ENCODE peak calls at places on chromosomes 3 and 15, in eight cellular contexts. Q, K, R, O, J, G, V and I are unnamed samples. For H3K4me1, the result is how much of the 10 kb centered on the place peaks cover.

GRCh38 chr3:32340639-32341365 is 50.9 kb upstream of the CMTM7 start:
- DNase-seq in Q (peak), K (no peak), R (no peak), O (no peak), J (no peak), G (no peak), V (no peak), I (no peak)

GRCh38 chr3:193335031-193335430 is 43.5 kb downstream of the ATP13A5 start:
- DNase-seq in Q (no peak), K (no peak), R (no peak), O (peak), J (no peak), G (no peak), V (no peak), I (no peak)

GRCh38 chr15:96334705-96335428 is 4.4 kb downstream of the NR2F2 start:
- DNase-seq in Q (no peak), K (no peak), R (no peak), O (peak), J (no peak), G (no peak), V (no peak), I (no peak)

GRCh38 chr15:33344111-33344510 is 33.3 kb downstream of the RYR3 start:
- DNase-seq in Q (no peak), K (no peak), R (no peak), O (no peak), J (no peak), G (no peak), V (no peak), I (no peak)

GRCh38 chr3:192917258-192917507 is 473 bp downstream of the MB21D2 start:
- DNase-seq in Q (no peak), K (no peak), R (no peak), O (no peak), J (no peak), G (no peak), V (no peak), I (no peak)

GRCh38 chr3:46871222-46871621 is 6.3 kb upstream of the PTH1R start:
- DNase-seq in Q (no peak), K (no peak), R (no peak), O (no peak), J (no peak), G (peak), V (no peak), I (no peak)

GRCh38 chr15:57463360-57463759 is 87.1 kb downstream of the CGNL1 start:
- DNase-seq in Q (no peak), K (no peak), R (no peak), O (no peak), J (no peak), G (no peak), V (no peak), I (no peak)

GRCh38 chr15:91867581-91868026 is 14.1 kb downstream of the SLCO3A1 start:
- DNase-seq in Q (peak), K (peak), R (peak), O (peak), J (peak), G (peak), V (no peak), I (peak)

GRCh38 chr15:74264081-74264501 is 28.0 kb downstream of the CCDC33 start:
- DNase-seq in Q (no peak), K (no peak), R (no peak), O (no peak), J (no peak), G (no peak), V (no peak), I (no peak)

GRCh38 chr3:8239718-8240698 is 261.6 kb upstream of the LMCD1 start:
- DNase-seq in Q (peak), K (peak), R (no peak), O (peak), J (no peak), G (no peak), V (no peak), I (no peak)

GRCh38 chr15:80674245-80674614 is 20.9 kb upstream of the ABHD17C start:
- DNase-seq in Q (no peak), K (peak), R (no peak), O (peak), J (no peak), G (no peak), V (no peak), I (no peak)

GRCh38 chr3:78050276-78051080 is 1010.6 kb downstream of the ROBO2 start:
- DNase-seq in Q (no peak), K (no peak), R (no peak), O (peak), J (no peak), G (no peak), V (no peak), I (no peak)

GRCh38 chr15:99369250-99369649 is 118.0 kb downstream of the LRRC28 start:
- DNase-seq in Q (no peak), K (no peak), R (no peak), O (no peak), J (no peak), G (no peak), V (no peak), I (no peak)

GRCh38 chr3:27699067-27699466 is 23.1 kb downstream of the EOMES start:
- DNase-seq in Q (no peak), K (no peak), R (no peak), O (no peak), J (no peak), G (no peak), V (no peak), I (no peak)

GRCh38 chr3:156349978-156350377 is 204.9 kb downstream of the SSR3 start:
- DNase-seq in Q (no peak), K (no peak), R (no peak), O (no peak), J (no peak), G (no peak), V (no peak), I (no peak)

GRCh38 chr3:166510382-166510781 is 673.2 kb upstream of the BCHE start:
- DNase-seq in Q (no peak), K (no peak), R (no peak), O (no peak), J (no peak), G (no peak), V (no peak), I (no peak)

GRCh38 chr3:14016900-14017475 is 107.7 kb downstream of the CHCHD4 start:
- DNase-seq in Q (no peak), K (no peak), R (no peak), O (no peak), J (no peak), G (no peak), V (no peak), I (no peak)

GRCh38 chr15:44246521-44247268 is 41.8 kb upstream of the GOLM2 start:
- DNase-seq in Q (no peak), K (no peak), R (no peak), O (no peak), J (no peak), G (no peak), V (no peak), I (no peak)

GRCh38 chr3:64257096-64257755 is 32.0 kb upstream of the PRICKLE2 start:
- DNase-seq in Q (no peak), K (no peak), R (no peak), O (no peak), J (peak), G (no peak), V (no peak), I (no peak)

GRCh38 chr3:72077473-72078259 is 292.7 kb upstream of the PROK2 start:
- DNase-seq in Q (no peak), K (no peak), R (no peak), O (no peak), J (no peak), G (no peak), V (no peak), I (no peak)

GRCh38 chr3:181752202-181752671 is 40.5 kb downstream of the SOX2 start:
- DNase-seq in Q (no peak), K (no peak), R (no peak), O (peak), J (no peak), G (no peak), V (no peak), I (no peak)

GRCh38 chr15:64845183-64845611 is 3.5 kb downstream of the PLEKHO2 start:
- DNase-seq in Q (peak), K (peak), R (no peak), O (peak), J (no peak), G (peak), V (no peak), I (no peak)

GRCh38 chr3:29307229-29307796 is 26.4 kb downstream of the RBMS3 start:
- DNase-seq in Q (no peak), K (no peak), R (no peak), O (peak), J (no peak), G (no peak), V (no peak), I (no peak)

GRCh38 chr3:40532252-40532651 is 7.5 kb downstream of the ZNF621 start:
- DNase-seq in Q (no peak), K (no peak), R (no peak), O (no peak), J (no peak), G (no peak), V (no peak), I (no peak)

GRCh38 chr3:129555176-129555575 is 12.2 kb downstream of the H1-8 start:
- DNase-seq in Q (no peak), K (no peak), R (no peak), O (no peak), J (peak), G (no peak), V (no peak), I (no peak)

GRCh38 chr3:47617061-47618010 is 38.7 kb upstream of the CSPG5 start:
- DNase-seq in Q (no peak), K (no peak), R (no peak), O (peak), J (no peak), G (no peak), V (no peak), I (no peak)

GRCh38 chr15:36356511-36356910 is 222.9 kb upstream of the CDIN1 start:
- DNase-seq in Q (no peak), K (no peak), R (no peak), O (no peak), J (no peak), G (no peak), V (no peak), I (no peak)

GRCh38 chr3:105431171-105431570 is 64.5 kb downstream of the ALCAM start:
- DNase-seq in Q (no peak), K (no peak), R (no peak), O (no peak), J (no peak), G (no peak), V (no peak), I (no peak)

GRCh38 chr3:174951023-174951422 is 91.9 kb downstream of the NAALADL2 start:
- DNase-seq in Q (no peak), K (no peak), R (no peak), O (peak), J (no peak), G (no peak), V (no peak), I (no peak)

GRCh38 chr3:109241459-109241858 is 74.9 kb downstream of the DPPA2 start:
- DNase-seq in Q (no peak), K (no peak), R (no peak), O (no peak), J (no peak), G (no peak), V (no peak), I (no peak)

GRCh38 chr3:126208182-126208581 is 27.8 kb upstream of the ALDH1L1 start:
- DNase-seq in Q (no peak), K (no peak), R (no peak), O (no peak), J (no peak), G (no peak), V (no peak), I (no peak)

GRCh38 chr15:73799466-73799865 is 46.3 kb upstream of the INSYN1 start:
- DNase-seq in Q (no peak), K (no peak), R (no peak), O (peak), J (no peak), G (no peak), V (no peak), I (no peak)

GRCh38 chr15:80162059-80162554 is 9.3 kb downstream of the FAH start:
- DNase-seq in Q (no peak), K (no peak), R (no peak), O (no peak), J (no peak), G (no peak), V (no peak), I (no peak)

GRCh38 chr3:14407203-14407602 is 4.8 kb downstream of the SLC6A6 start:
- DNase-seq in Q (no peak), K (no peak), R (no peak), O (no peak), J (no peak), G (no peak), V (no peak), I (no peak)

GRCh38 chr3:193214445-193214844 is 26.6 kb upstream of the PLAAT1 start:
- DNase-seq in Q (no peak), K (no peak), R (no peak), O (no peak), J (no peak), G (no peak), V (no peak), I (no peak)

GRCh38 chr3:156626104-156626503 is 48.3 kb upstream of the TIPARP start:
- DNase-seq in Q (no peak), K (no peak), R (peak), O (peak), J (no peak), G (no peak), V (no peak), I (no peak)

DNA sequence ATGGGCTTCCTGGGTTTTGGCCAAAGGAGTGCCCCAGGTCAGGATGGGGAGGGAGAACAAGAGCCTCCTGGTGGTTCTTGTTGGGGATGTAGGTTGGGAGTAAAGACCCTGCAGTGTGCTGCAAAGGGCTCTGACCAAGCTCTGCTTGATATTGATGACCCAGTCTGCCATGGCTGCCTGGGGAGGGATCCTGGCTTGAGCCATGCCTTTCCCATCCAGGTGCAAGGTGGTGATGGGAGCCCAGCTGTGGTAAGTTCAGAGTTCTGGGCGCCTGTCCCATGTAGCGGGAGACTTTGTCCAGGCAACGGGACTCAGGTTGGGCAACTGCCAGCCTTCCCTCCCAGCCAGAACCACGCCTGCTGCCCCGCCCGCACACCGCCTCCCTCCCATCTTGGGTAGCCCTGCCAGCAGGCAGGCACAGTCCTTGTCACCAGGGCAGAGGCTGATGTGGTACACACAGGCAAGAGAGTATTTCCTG is 2.6 kb downstream of the GNAI2 start:
- DNase-seq in Q (peak), K (peak), R (peak), O (peak), J (peak), G (peak), V (peak), I (peak)
- TF ChIP-seq CTCF in Q (no peak), K (no peak), R (no peak), O (no peak), J (no peak), G (no peak), V (no peak), I (no peak)

DNA sequence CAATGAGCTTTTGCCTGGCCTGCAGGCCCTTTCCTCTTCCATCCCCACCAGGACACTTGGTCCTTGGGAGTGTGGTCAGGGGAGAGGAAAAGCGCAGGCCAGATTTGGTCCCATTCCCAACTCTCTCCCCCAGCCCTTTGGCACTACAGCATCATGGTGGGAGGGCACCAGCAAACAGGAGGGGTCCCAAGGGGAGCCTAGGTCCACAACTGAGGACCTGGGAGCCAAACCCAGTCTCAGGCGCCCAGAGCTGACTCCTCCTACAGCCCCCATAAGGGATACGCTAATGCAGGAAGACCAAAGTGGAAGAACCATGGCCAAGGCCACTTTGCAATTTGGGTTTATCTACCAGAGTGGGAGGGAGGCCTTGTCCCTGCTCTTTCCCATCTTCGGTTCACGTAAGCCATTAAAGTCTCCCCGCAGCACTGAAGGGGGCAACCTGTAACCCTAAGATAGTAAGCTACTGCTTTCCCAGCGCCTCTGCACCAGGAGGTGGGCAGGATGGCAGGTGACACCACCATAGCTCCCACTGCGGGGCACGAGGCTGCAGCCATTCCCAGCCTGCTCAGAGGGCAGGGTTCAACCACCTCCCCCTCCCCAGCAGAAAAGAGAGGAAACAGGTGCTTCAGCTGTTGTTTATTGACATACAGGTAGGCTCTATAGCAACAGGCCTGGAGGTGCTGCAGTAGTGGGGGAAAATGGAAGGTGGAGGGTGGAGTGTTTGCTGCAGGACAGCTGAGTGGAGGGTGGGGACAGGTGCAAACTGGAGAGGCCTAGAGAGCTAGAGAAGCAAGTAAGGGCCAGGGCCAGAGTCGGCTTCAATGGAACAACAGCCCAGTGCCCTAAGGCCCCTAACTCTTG is 1.1 kb upstream of the GRAMD2A start:
- DNase-seq in Q (no peak), K (no peak), R (peak), O (no peak), J (no peak), G (no peak), V (no peak), I (no peak)
- H3K27ac ChIP-seq in Q (no peak), K (no peak), R (peak), O (no peak), J (no peak), G (no peak), V (no peak), I (no peak)

GRCh38 chr15:67064607-67065530 is 533 bp upstream of the SMAD3 start:
- DNase-seq in Q (peak), K (peak), R (peak), O (peak), J (peak), G (peak), V (peak), I (no peak)

GRCh38 chr15:67065531-67066005 is at the start of gene SMAD3:
- DNase-seq in Q (peak), K (peak), R (peak), O (peak), J (peak), G (peak), V (peak), I (peak)

GRCh38 chr15:67067161-67067853 is 1.9 kb downstream of the SMAD3 start:
- DNase-seq in Q (no peak), K (no peak), R (no peak), O (no peak), J (no peak), G (no peak), V (no peak), I (no peak)

GRCh38 chr15:67067930-67068542 is 2.6 kb downstream of the SMAD3 start:
- DNase-seq in Q (no peak), K (no peak), R (no peak), O (peak), J (no peak), G (no peak), V (no peak), I (no peak)

GRCh38 chr15:67066041-67067021 is 929 bp downstream of the SMAD3 start:
- DNase-seq in Q (no peak), K (no peak), R (no peak), O (no peak), J (no peak), G (peak), V (no peak), I (no peak)
- H3K4me1 ChIP-seq in Q (under half), K (under half), R (half or more), O (under half), J (under half), G (half or more), V (under half), I (half or more)

GRCh38 chr15:25739687-25740121 is 123.4 kb downstream of the ATP10A start:
- DNase-seq in Q (peak), K (no peak), R (no peak), O (peak), J (no peak), G (no peak), V (no peak), I (no peak)
- TF ChIP-seq CTCF in Q (peak), K (no peak), R (peak), O (peak), J (peak), G (peak), V (no peak), I (peak)

GRCh38 chr3:141057436-141057835 is 6.3 kb downstream of the SPSB4 start:
- DNase-seq in Q (no peak), K (no peak), R (no peak), O (no peak), J (no peak), G (no peak), V (no peak), I (no peak)

GRCh38 chr3:141057951-141058800 is 7.0 kb downstream of the SPSB4 start:
- DNase-seq in Q (no peak), K (no peak), R (no peak), O (no peak), J (no peak), G (no peak), V (no peak), I (no peak)

GRCh38 chr3:141055536-141056445 is 4.6 kb downstream of the SPSB4 start:
- DNase-seq in Q (no peak), K (no peak), R (no peak), O (no peak), J (no peak), G (no peak), V (no peak), I (no peak)

GRCh38 chr3:141055136-141055535 is 4.0 kb downstream of the SPSB4 start:
- DNase-seq in Q (no peak), K (no peak), R (no peak), O (no peak), J (no peak), G (no peak), V (no peak), I (no peak)

DNA sequence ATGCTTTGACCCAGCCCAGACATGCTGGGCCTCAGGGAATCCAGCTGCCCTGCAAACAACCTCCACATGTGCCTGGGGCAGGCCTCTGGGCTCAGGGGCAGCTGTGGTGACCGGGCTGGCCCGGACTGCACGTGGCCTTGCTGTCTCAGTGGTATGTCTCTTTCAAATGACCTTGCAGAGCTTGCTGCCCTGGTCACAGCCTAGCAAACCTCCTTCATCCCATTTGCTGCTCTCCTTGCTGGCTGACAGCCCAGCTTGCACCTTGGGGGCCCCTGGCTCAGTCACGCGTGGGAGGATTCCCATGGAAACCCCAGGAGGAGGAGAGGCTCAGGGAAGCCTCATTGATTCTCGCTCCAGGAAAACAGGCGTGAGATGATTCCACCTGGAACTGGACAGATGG is 5.6 kb downstream of the SPSB4 start:
- DNase-seq in Q (no peak), K (no peak), R (no peak), O (no peak), J (no peak), G (no peak), V (no peak), I (no peak)
- H3K27ac ChIP-seq in Q (no peak), K (no peak), R (no peak), O (no peak), J (no peak), G (peak), V (no peak), I (no peak)